ENCODE peak calls at places on chromosomes 1 and 21, in five cellular contexts. B, Z, V, R and T are unnamed samples.

GRCh38 chr21:33027401-33028185 is 1.9 kb downstream of the OLIG2 start:
- DNase-seq in R (no peak), B (no peak), Z (no peak), V (no peak), T (no peak)

GRCh38 chr1:72281144-72281543 is 1.2 kb downstream of the NEGR1 start:
- DNase-seq in R (peak), Z (no peak), V (no peak), B (no peak), T (no peak)

GRCh38 chr1:55217226-55217996 is 2.2 kb upstream of the USP24 start:
- DNase-seq in V (peak), Z (no peak), B (peak), R (no peak), T (no peak)

GRCh38 chr1:26053718-26054572 is 8.0 kb upstream of the SLC30A2 start:
- DNase-seq in V (no peak), R (no peak), B (no peak), Z (no peak), T (no peak)

GRCh38 chr1:44819594-44820327 is 11.4 kb downstream of the BTBD19 start:
- DNase-seq in B (peak), V (peak), Z (peak), R (peak), T (peak)

GRCh38 chr1:150268342-150268705 is 492 bp downstream of the APH1A start:
- DNase-seq in R (no peak), B (peak), V (peak), Z (peak), T (no peak)

GRCh38 chr1:152227310-152227928 is 3.4 kb upstream of the HRNR start:
- DNase-seq in Z (no peak), R (peak), B (no peak), V (no peak), T (no peak)

GRCh38 chr1:71414229-71414628 is 333.4 kb upstream of the ZRANB2 start:
- DNase-seq in V (no peak), Z (no peak), B (no peak), R (no peak), T (no peak)

GRCh38 chr1:232925421-232926202 is 24.8 kb upstream of the NTPCR start:
- DNase-seq in B (no peak), Z (no peak), R (peak), V (no peak), T (no peak)

GRCh38 chr1:183783896-183784637 is 20.9 kb upstream of the RGL1 start:
- DNase-seq in R (peak), B (no peak), Z (peak), V (no peak), T (no peak)

GRCh38 chr1:162145280-162145965 is 75.9 kb downstream of the NOS1AP start:
- DNase-seq in V (no peak), R (peak), B (no peak), Z (no peak), T (no peak)

GRCh38 chr1:109928591-109929111 is 18.0 kb downstream of the CSF1 start:
- DNase-seq in Z (no peak), B (no peak), R (peak), V (no peak), T (no peak)

GRCh38 chr1:183992424-183992823 is 45.1 kb downstream of the COLGALT2 start:
- DNase-seq in B (no peak), R (no peak), V (no peak), Z (no peak), T (no peak)

GRCh38 chr1:108704501-108704900 is 8.2 kb upstream of the FNDC7 start:
- DNase-seq in B (no peak), Z (peak), R (peak), V (no peak), T (no peak)

DNA sequence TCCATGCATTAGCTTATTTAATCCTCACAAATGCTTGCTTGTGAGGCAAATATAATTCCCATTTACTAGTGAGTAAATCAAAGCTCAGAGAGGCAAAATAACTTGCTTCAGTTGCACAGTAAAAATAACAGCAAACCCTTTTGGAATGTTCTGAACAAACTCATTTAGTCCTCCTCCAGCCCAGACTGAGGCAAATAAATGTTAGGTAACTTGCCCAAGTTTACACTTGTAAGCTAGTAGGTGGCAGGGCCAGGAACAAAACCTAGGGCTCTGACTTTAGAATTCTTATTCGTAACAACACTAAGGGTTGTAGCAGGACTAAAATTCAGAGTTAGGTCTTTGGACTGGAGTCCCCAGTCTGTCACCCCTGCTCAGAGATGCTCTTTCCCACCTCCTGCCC is 81.2 kb downstream of the KCND3 start:
- DNase-seq in R (no peak), V (no peak), B (no peak), Z (no peak), T (no peak)
- TF ChIP-seq CTCF in R (no peak), V (no peak), B (no peak), Z (no peak), T (no peak)

DNA sequence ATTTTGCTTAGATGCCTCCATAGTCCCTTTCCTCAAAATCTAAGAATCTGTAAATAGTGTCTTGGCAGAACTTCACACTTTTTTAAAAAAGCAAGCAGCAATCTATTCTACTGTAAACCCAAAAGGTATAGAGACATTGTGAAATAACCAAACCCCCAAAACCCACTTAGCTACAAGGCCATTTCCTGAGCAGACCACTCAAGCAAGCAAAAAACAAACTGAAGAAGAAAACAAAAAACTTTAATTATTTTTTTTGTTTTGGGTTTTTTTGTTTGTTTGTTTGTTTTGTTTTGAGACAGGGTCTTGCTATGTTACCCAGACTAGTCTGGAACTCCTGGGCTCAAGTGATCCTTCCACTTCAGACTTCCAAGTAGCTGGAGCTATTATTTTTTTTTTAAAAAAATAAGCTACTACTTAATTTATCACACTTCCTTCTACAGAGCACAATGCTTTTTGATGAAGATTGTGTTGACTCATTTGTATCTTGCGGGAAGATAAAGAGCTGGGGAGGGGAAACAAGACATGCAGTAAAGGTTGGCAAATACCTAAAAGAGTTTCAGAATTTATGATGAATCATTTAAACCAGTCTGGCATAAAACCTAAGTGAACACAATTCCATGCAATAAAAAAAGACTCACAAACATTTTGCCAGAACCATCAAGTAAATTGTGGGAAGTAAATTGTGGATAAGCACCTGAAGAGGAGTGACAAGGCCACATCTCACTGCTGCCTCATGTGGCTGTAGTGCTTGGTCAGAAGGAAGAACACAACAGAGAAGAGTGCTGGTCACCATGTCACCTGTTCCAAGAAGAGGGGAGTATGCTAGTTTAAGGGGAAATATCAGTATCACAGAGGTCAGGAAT is 2.7 kb upstream of the PTPN22 start:
- DNase-seq in R (no peak), B (no peak), Z (peak), V (peak), T (no peak)
- TF ChIP-seq CTCF in R (peak), B (no peak), Z (no peak), V (peak), T (peak)

GRCh38 chr21:45494851-45495680 is 47.2 kb downstream of the SLC19A1 start:
- DNase-seq in Z (no peak), V (no peak), R (no peak), B (no peak), T (no peak)
- TF ChIP-seq CTCF in Z (no peak), V (no peak), R (no peak), B (no peak), T (no peak)

GRCh38 chr1:178284059-178284458 is 190.2 kb downstream of the RASAL2 start:
- DNase-seq in Z (no peak), B (no peak), V (no peak), R (peak), T (no peak)
- TF ChIP-seq CTCF in Z (no peak), B (no peak), V (no peak), R (no peak), T (no peak)

DNA sequence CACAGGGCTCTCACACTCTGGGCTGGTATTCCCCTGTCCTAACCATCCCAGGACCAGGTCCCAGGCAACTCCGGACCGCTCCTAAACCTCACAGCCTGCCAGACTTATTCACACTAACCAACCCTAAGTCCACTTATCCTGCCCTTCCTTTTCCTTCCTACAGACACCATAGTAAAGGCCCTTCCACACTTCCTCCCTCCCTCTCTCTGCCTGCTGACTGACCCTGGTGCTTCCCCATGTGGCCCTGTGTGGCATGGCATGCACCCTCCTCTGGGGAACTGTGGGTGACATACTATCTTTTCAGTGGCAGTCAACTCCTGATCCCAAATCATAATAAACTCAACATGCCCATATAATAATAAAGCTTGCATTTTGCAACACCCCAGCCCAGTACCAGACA is 155.1 kb upstream of the DNAH14 start:
- DNase-seq in Z (peak), R (no peak), V (no peak), B (no peak), T (no peak)
- TF ChIP-seq CTCF in Z (no peak), R (no peak), V (peak), B (no peak), T (no peak)

GRCh38 chr1:206856674-206857464 is 8.6 kb upstream of the IL20 start:
- DNase-seq in Z (no peak), B (peak), R (no peak), V (peak), T (no peak)
- TF ChIP-seq CTCF in Z (peak), B (peak), R (peak), V (peak), T (no peak)